ENCODE peak calls at places on chromosomes 3 and 15, in seven cellular contexts. T is psoas muscle, N is cardiac fibroblast, S is PC-3, H is astrocyte of the cerebellum, V is A549, W is GM23338. X is an unnamed sample.

GRCh38 chr3:72597756-72598195 is 250.5 kb downstream of the SHQ1 start:
- DNase-seq in N (peak), V (no peak), H (no peak), S (no peak), T (no peak), W (peak), X (no peak)

GRCh38 chr3:11567516-11568467 is 75.9 kb downstream of the VGLL4 start:
- DNase-seq in T (peak), S (peak), N (peak), W (no peak), H (peak), V (peak), X (no peak)

GRCh38 chr3:190737451-190737850 is 125.0 kb downstream of the GMNC start:
- DNase-seq in N (no peak), H (no peak), S (no peak), V (no peak), W (no peak), T (no peak), X (no peak)

GRCh38 chr3:60636846-60637245 is 614.4 kb downstream of the FHIT start:
- DNase-seq in H (peak), V (no peak), S (peak), N (no peak), T (no peak), W (peak), X (no peak)

GRCh38 chr3:157155591-157155990 is 4.4 kb downstream of the CCNL1 start:
- DNase-seq in H (no peak), W (no peak), S (no peak), T (no peak), V (no peak), N (no peak), X (no peak)

GRCh38 chr15:51077565-51078153 is 17.0 kb downstream of the TNFAIP8L3 start:
- DNase-seq in W (peak), S (no peak), N (peak), V (no peak), H (no peak), T (peak), X (no peak)

GRCh38 chr3:139281512-139282196 is 62.2 kb upstream of the MRPS22 start:
- DNase-seq in W (no peak), S (no peak), N (no peak), V (no peak), H (no peak), T (peak), X (peak)

GRCh38 chr3:32848215-32848614 is 30.4 kb downstream of the TRIM71 start:
- DNase-seq in V (no peak), W (no peak), H (no peak), N (peak), S (no peak), T (no peak), X (no peak)

GRCh38 chr15:52682776-52683175 is 3.6 kb upstream of the ATOSA start:
- DNase-seq in N (no peak), V (no peak), W (no peak), H (no peak), T (no peak), S (peak), X (no peak)

GRCh38 chr3:117059054-117059989 is 349.7 kb downstream of the TUSC7 start:
- DNase-seq in V (peak), N (peak), T (no peak), S (peak), W (peak), H (no peak), X (no peak)

GRCh38 chr3:26018889-26019288 is 229.0 kb downstream of the OXSM start:
- DNase-seq in N (no peak), W (no peak), V (no peak), T (no peak), H (no peak), S (no peak), X (no peak)

GRCh38 chr3:65245133-65246076 is 557.6 kb upstream of the ADAMTS9 start:
- DNase-seq in N (peak), W (peak), V (no peak), S (no peak), H (peak), T (no peak), X (no peak)
- TF ChIP-seq CTCF in N (peak), W (peak), V (no peak), S (peak), H (peak), T (peak), X (no peak)

DNA sequence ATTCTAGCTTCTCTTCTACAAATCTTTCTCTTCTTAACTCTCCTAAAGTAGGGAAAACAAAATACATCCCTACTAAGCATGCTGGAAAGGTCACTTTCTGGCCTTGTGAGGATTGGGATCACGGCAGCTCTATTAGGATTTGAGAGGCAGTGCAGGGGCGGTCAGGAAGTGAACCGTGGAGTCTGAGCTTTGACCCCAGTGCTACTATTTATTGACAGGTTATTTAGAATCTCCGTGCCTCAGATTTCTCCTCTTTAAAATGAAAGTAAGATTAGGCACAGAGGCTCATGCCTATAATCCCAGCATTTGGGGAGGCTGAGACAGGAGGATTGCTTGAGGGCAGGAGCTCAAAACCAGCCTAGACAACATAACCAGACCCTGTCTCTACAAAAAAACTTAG is 42.0 kb upstream of the CHRM5 start:
- DNase-seq in T (no peak), S (no peak), W (no peak), H (no peak), V (no peak), N (no peak), X (no peak)
- H3K4me3 ChIP-seq in T (no peak), S (no peak), W (no peak), H (no peak), V (no peak), N (no peak), X (no peak)

GRCh38 chr3:484302-484701 is 287.7 kb downstream of the CHL1 start:
- DNase-seq in H (no peak), N (peak), W (no peak), S (no peak), T (no peak), V (no peak), X (no peak)

GRCh38 chr3:482479-482878 is 285.9 kb downstream of the CHL1 start:
- DNase-seq in V (no peak), N (no peak), S (no peak), T (no peak), W (no peak), H (no peak), X (no peak)

GRCh38 chr3:481680-482079 is 285.1 kb downstream of the CHL1 start:
- DNase-seq in T (no peak), N (peak), S (peak), H (no peak), W (peak), V (no peak), X (no peak)

GRCh38 chr3:492586-493296 is 296.2 kb downstream of the CHL1 start:
- DNase-seq in S (no peak), T (no peak), N (no peak), H (no peak), W (peak), V (no peak), X (no peak)

DNA sequence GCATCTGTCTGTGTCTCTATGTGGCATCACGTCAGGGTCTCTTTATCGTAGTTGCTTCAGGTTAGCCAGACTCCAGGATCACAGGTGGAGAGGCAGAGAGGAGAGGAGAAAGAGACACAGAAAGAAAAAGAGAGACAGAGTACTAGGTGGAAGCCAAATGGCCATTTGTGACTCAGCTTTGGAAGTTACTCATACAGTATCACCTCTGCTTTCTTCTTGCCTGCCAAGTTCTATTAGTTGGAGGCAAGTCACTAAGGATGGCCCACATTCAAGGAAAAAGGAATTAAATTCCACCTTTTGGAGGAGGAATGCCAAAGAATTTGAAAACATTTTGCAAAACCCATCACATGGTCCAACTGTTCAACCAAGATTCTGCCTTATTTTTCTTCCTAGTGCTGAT is 291.0 kb downstream of the CHL1 start:
- DNase-seq in H (no peak), T (no peak), V (no peak), S (peak), W (no peak), N (no peak), X (no peak)
- TF ChIP-seq CTCF in H (no peak), T (no peak), V (no peak), S (no peak), W (no peak), N (no peak), X (no peak)

GRCh38 chr15:91852741-91853500 is 587 bp upstream of the SLCO3A1 start:
- DNase-seq in H (peak), V (peak), W (peak), S (no peak), T (peak), N (peak), X (no peak)
- H3K4me3 ChIP-seq in H (peak), V (peak), W (peak), S (no peak), T (peak), N (peak), X (peak)

GRCh38 chr3:123365450-123366143 is 83.3 kb downstream of the ADCY5 start:
- DNase-seq in S (peak), V (peak), W (peak), H (no peak), N (no peak), T (no peak), X (no peak)

GRCh38 chr3:123357275-123357674 is 91.6 kb downstream of the ADCY5 start:
- DNase-seq in N (no peak), S (no peak), W (no peak), T (no peak), V (no peak), H (no peak), X (no peak)

DNA sequence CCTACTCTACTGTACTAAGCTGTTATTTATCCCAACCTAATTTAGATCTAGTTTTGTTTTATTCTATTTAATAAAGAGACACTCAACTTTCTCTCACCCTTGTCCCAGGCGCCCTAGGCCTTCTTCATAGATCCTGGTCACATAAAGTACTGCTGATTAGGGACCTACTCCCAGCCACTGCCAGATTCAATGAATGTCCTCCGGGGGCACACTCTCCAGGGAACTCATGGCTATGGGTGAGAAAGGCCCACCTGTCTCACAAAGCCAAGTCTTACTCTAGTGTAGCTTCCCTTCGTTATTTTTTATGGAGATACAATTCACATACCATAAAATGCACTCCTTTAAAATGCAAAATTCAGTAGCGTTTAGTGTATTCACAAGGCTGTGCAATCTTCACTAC is 87.9 kb downstream of the ADCY5 start:
- DNase-seq in N (no peak), V (no peak), S (no peak), H (no peak), W (peak), T (no peak), X (no peak)
- TF ChIP-seq CTCF in N (no peak), V (no peak), S (peak), H (peak), W (peak), T (no peak), X (peak)

GRCh38 chr15:77838595-77838994 is 205.9 kb upstream of the LINGO1 start:
- DNase-seq in S (no peak), H (no peak), V (no peak), N (no peak), W (no peak), T (peak), X (no peak)
- H3K4me3 ChIP-seq in S (no peak), H (no peak), V (no peak), N (no peak), W (no peak), T (no peak), X (no peak)

GRCh38 chr3:180680097-180680430 is 775 bp upstream of the CCDC39 start:
- DNase-seq in S (no peak), T (no peak), N (peak), H (peak), V (peak), W (peak), X (peak)
- TF ChIP-seq CTCF in S (peak), T (no peak), N (peak), H (peak), V (peak), W (peak), X (peak)

DNA sequence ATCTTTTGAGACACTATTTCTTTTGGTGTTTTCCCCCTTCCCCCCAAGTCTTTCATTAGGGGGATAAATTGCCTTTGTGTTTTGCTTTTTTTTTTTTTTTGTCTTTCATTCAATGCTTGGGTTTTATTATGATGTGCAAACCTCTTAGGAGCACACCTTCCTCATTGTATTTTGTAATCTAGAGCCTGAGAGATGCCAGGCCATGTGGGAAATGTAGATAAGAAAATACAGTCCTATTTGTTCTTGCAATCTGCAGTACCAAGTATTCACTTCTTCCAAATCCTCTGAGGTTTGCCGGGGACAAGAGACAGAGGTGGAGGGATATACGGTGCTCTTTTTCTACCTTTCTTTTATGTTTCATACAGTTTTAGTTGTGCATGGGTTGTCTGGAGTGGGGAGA is 66.7 kb downstream of the LARS2 start:
- DNase-seq in N (no peak), H (no peak), V (no peak), W (no peak), T (no peak), S (no peak), X (no peak)
- H3K4me3 ChIP-seq in N (no peak), H (no peak), V (no peak), W (no peak), T (no peak), S (no peak), X (no peak)